ENCODE peak calls at places on chromosomes 11 and 22, in ten cellular contexts. G, T, D, B, Y, N, E, O, M and F are unnamed samples.
A peak's percentile ranks its signal among the peaks of the same experiment; 100 is the strongest.

GRCh38 chr11:91625495-91625894 is 599.1 kb upstream of the FAT3 start:
- DNase-seq in Y (no peak), T (no peak), M (peak; percentile 2), N (no peak), D (no peak), G (no peak), B (no peak), E (no peak), O (no peak), F (no peak)

GRCh38 chr11:9895016-9895415 is 231.1 kb downstream of the SWAP70 start:
- DNase-seq in N (no peak), M (no peak), B (no peak), E (no peak), O (peak; percentile 96), Y (no peak), D (no peak), T (no peak), G (no peak), F (no peak)

GRCh38 chr11:33040127-33040861 is 922 bp downstream of the TCP11L1 start:
- DNase-seq in Y (no peak), O (no peak), T (no peak), M (no peak), D (no peak), N (no peak), B (peak; percentile 18), E (peak; percentile 51), G (no peak), F (no peak)

GRCh38 chr22:42547562-42547961 is 6.2 kb upstream of the SERHL2 start:
- DNase-seq in G (no peak), E (no peak), B (no peak), Y (no peak), M (no peak), N (no peak), O (no peak), D (no peak), T (no peak), F (no peak)

GRCh38 chr11:11296434-11296833 is 56.6 kb downstream of the CSNK2A3 start:
- DNase-seq in O (no peak), N (no peak), B (no peak), Y (no peak), M (peak; percentile 72), E (no peak), T (no peak), G (no peak), D (no peak), F (no peak)

GRCh38 chr11:124935548-124936514 is at the start of gene HEPACAM:
- DNase-seq in E (no peak), N (no peak), G (no peak), D (no peak), B (no peak), Y (no peak), M (no peak), T (no peak), O (no peak), F (no peak)

GRCh38 chr11:74680703-74681531 is 50.3 kb downstream of the CHRDL2 start:
- DNase-seq in T (no peak), D (no peak), Y (no peak), O (no peak), N (no peak), E (no peak), G (no peak), M (no peak), B (no peak), F (no peak)

GRCh38 chr11:65274734-65275682 is 13.2 kb downstream of the POLA2 start:
- DNase-seq in O (peak; percentile 93), Y (no peak), B (no peak), N (peak; percentile 77), G (no peak), T (peak; percentile 86), D (peak; percentile 94), M (peak; percentile 43), E (peak; percentile 66), F (no peak)

GRCh38 chr11:35289821-35290220 is 129.5 kb downstream of the SLC1A2 start:
- DNase-seq in G (no peak), N (no peak), Y (no peak), E (no peak), M (no peak), T (no peak), B (no peak), O (peak; percentile 83), D (peak; percentile 62), F (no peak)

GRCh38 chr22:17559188-17559587 is 4.1 kb upstream of the SLC25A18 start:
- DNase-seq in M (no peak), B (no peak), N (no peak), E (no peak), T (no peak), O (no peak), Y (no peak), D (no peak), G (no peak), F (no peak)

GRCh38 chr11:9527481-9528140 is 45.9 kb upstream of the WEE1 start:
- DNase-seq in O (peak; percentile 94), D (peak; percentile 90), B (no peak), Y (no peak), N (no peak), T (no peak), G (no peak), M (no peak), E (no peak), F (no peak)

GRCh38 chr11:123168955-123169484 is 26.0 kb downstream of the CLMP start:
- DNase-seq in G (no peak), E (no peak), D (peak; percentile 55), O (no peak), Y (no peak), M (no peak), B (no peak), N (no peak), T (no peak), F (no peak)

GRCh38 chr11:15818132-15818842 is 538.1 kb downstream of the SOX6 start:
- DNase-seq in D (no peak), Y (no peak), N (no peak), M (no peak), T (no peak), B (no peak), G (peak; percentile 64), O (no peak), E (no peak), F (no peak)